ENCODE peak calls at places on chromosome 6, in ten cellular contexts. W is WERI-Rb-1, P is cardiac fibroblast, G is coronary artery, T is kidney epithelial cell, I is body of pancreas, Q is heart left ventricle, N is colonic mucosa, S is ovary, F is fibroblast of the aortic adventitia. Z is an unnamed sample.

GRCh38 chr6:93586316-93586715 is 167.0 kb upstream of the EPHA7 start:
- DNase-seq in I (no peak), Q (no peak), T (peak), S (no peak), P (no peak), W (no peak), N (no peak), F (no peak), G (no peak), Z (no peak)

GRCh38 chr6:116047173-116047933 is 13.3 kb downstream of the FRK start:
- DNase-seq in Q (no peak), G (no peak), F (no peak), P (peak), S (no peak), I (peak), W (no peak), T (no peak), N (no peak), Z (no peak)

GRCh38 chr6:159934181-159934580 is 34.7 kb upstream of the IGF2R start:
- DNase-seq in W (no peak), G (no peak), S (no peak), Q (no peak), N (no peak), F (no peak), T (no peak), P (peak), I (no peak), Z (no peak)

GRCh38 chr6:157240059-157240959 is 83.0 kb downstream of the TMEM242 start:
- DNase-seq in I (peak), Q (no peak), S (peak), P (peak), T (no peak), F (peak), G (peak), W (peak), N (peak), Z (no peak)

GRCh38 chr6:168956141-168956838 is 297.4 kb downstream of the THBS2 start:
- DNase-seq in N (no peak), Q (no peak), P (peak), I (no peak), W (no peak), S (no peak), T (no peak), G (no peak), F (no peak), Z (no peak)

GRCh38 chr6:138004423-138005287 is 102.6 kb downstream of the PERP start:
- DNase-seq in S (no peak), T (no peak), W (peak), I (no peak), F (peak), P (peak), N (peak), Q (no peak), G (no peak), Z (no peak)

GRCh38 chr6:22411408-22412105 is 114.7 kb upstream of the PRL start:
- DNase-seq in F (peak), S (no peak), G (no peak), P (peak), W (no peak), N (no peak), Q (no peak), I (no peak), T (no peak), Z (no peak)

GRCh38 chr6:108578595-108579038 is 17.9 kb downstream of the FOXO3 start:
- DNase-seq in N (no peak), T (no peak), F (peak), G (no peak), I (no peak), Q (no peak), W (no peak), P (peak), S (no peak), Z (no peak)

GRCh38 chr6:117237561-117237960 is 27.8 kb upstream of the VGLL2 start:
- DNase-seq in F (no peak), S (no peak), G (no peak), I (no peak), N (no peak), W (no peak), P (peak), T (no peak), Q (no peak), Z (no peak)

GRCh38 chr6:112251170-112251945 is 3.0 kb downstream of the LAMA4 start:
- DNase-seq in P (peak), Q (peak), T (peak), F (peak), G (no peak), N (no peak), I (peak), W (no peak), S (peak), Z (peak)

GRCh38 chr6:22368794-22369193 is 72.0 kb upstream of the PRL start:
- DNase-seq in F (peak), I (no peak), T (no peak), N (no peak), S (no peak), P (no peak), Q (no peak), G (no peak), W (no peak), Z (no peak)

GRCh38 chr6:92559002-92559401 is 860.4 kb downstream of the EPHA7 start:
- DNase-seq in W (no peak), P (no peak), F (no peak), T (no peak), N (no peak), I (no peak), S (no peak), G (no peak), Q (no peak), Z (peak)

GRCh38 chr6:97626586-97627441 is 343.8 kb upstream of the MMS22L start:
- DNase-seq in N (no peak), I (no peak), F (peak), T (no peak), G (no peak), Q (no peak), W (peak), P (peak), S (no peak), Z (peak)

GRCh38 chr6:94389218-94389617 is 969.9 kb upstream of the EPHA7 start:
- DNase-seq in G (no peak), S (no peak), W (no peak), N (no peak), I (no peak), Q (no peak), T (no peak), F (no peak), P (no peak), Z (peak)

GRCh38 chr6:161446934-161447333 is 173.1 kb upstream of the AGPAT4 start:
- DNase-seq in S (no peak), G (no peak), I (no peak), F (no peak), T (no peak), P (no peak), W (no peak), Q (no peak), N (no peak), Z (no peak)

GRCh38 chr6:70901324-70901723 is 55.5 kb downstream of the B3GAT2 start:
- DNase-seq in I (no peak), F (no peak), W (no peak), S (no peak), N (no peak), T (no peak), G (no peak), Q (no peak), P (peak), Z (no peak)

GRCh38 chr6:152034631-152035030 is 227.1 kb downstream of the ESR1 start:
- DNase-seq in P (no peak), S (no peak), I (no peak), Q (no peak), N (no peak), G (no peak), T (no peak), W (no peak), F (no peak), Z (no peak)

GRCh38 chr6:33770116-33770832 is 18.7 kb downstream of the LEMD2 start:
- DNase-seq in S (peak), G (no peak), F (no peak), Q (no peak), P (no peak), W (no peak), T (no peak), I (no peak), N (no peak), Z (no peak)

GRCh38 chr6:38507173-38507572 is 132.6 kb downstream of the BTBD9 start:
- DNase-seq in F (no peak), G (no peak), T (no peak), Q (no peak), W (no peak), P (no peak), N (no peak), S (no peak), I (no peak), Z (no peak)

GRCh38 chr6:79574636-79575035 is 37.4 kb upstream of the LCA5 start:
- DNase-seq in G (no peak), F (peak), T (peak), N (no peak), Q (no peak), I (no peak), S (no peak), W (no peak), P (peak), Z (peak)

DNA sequence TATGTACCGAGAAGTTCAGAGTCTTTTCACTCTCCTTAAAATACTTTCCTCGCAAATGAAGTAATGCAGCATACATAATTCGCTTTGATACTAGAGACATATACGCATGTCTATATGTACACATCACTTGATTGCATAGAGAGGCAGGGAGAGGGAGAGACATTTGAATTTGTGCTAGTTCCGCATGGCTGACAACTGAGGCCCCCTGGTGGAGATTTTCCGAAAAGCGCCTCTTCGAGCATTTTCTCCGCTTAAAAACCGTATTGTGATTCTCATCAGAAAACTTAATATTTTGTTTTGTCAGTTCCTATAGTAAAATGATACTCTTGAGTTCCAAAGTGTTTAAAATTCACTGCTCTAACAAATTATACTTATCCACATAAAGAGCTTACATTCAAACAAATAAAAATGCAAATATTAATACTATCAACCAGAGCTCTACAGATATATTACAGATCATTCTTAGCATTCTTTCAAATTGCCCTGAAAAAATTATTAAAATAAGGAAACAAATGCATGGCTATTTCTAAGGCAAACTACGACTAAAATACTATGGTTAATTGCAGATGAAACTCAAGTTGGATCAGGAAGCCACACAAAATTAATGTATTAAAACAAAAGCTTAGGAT is 636 bp downstream of the MYLK4 start:
- DNase-seq in N (peak), P (peak), W (peak), F (peak), S (no peak), T (no peak), Q (peak), G (no peak), I (peak), Z (no peak)
- H3K4me3 ChIP-seq in N (no peak), P (peak), W (no peak), F (no peak), S (no peak), T (no peak), Q (peak), G (peak), I (no peak), Z (no peak)

GRCh38 chr6:135183532-135184440 is 2.7 kb downstream of the MYB start:
- DNase-seq in Q (no peak), G (no peak), N (peak), S (no peak), F (peak), P (peak), W (peak), I (peak), T (no peak), Z (no peak)

GRCh38 chr6:135187372-135187771 is 6.3 kb downstream of the MYB start:
- DNase-seq in I (no peak), T (no peak), N (no peak), S (no peak), W (no peak), P (no peak), F (no peak), Q (no peak), G (no peak), Z (no peak)

GRCh38 chr6:135185483-135185882 is 4.4 kb downstream of the MYB start:
- DNase-seq in G (no peak), T (no peak), I (no peak), F (no peak), W (no peak), P (no peak), S (no peak), N (no peak), Q (no peak), Z (no peak)

GRCh38 chr6:135188718-135189117 is 7.6 kb downstream of the MYB start:
- DNase-seq in G (no peak), W (no peak), S (no peak), T (no peak), F (no peak), I (no peak), N (no peak), P (no peak), Q (no peak), Z (no peak)

GRCh38 chr6:135186255-135186654 is 5.1 kb downstream of the MYB start:
- DNase-seq in G (no peak), Q (no peak), P (no peak), I (no peak), T (no peak), S (no peak), W (no peak), F (no peak), N (no peak), Z (no peak)
- TF ChIP-seq CTCF in G (no peak), Q (no peak), P (no peak), I (no peak), T (no peak), S (no peak), W (no peak), F (no peak), N (no peak), Z (no peak)

GRCh38 chr6:167350731-167351655 is 26.1 kb downstream of the TTLL2 start:
- DNase-seq in I (peak), G (no peak), Q (peak), F (peak), N (peak), W (peak), P (peak), S (peak), T (peak), Z (no peak)

GRCh38 chr6:167349816-167350215 is 24.9 kb downstream of the TTLL2 start:
- DNase-seq in F (no peak), Q (no peak), P (no peak), I (no peak), N (no peak), T (no peak), W (no peak), S (no peak), G (no peak), Z (no peak)

GRCh38 chr6:167351656-167352354 is 26.9 kb downstream of the TTLL2 start:
- DNase-seq in P (no peak), F (no peak), I (no peak), T (no peak), N (no peak), Q (no peak), G (no peak), W (no peak), S (no peak), Z (no peak)

GRCh38 chr6:167345960-167346359 is 21.1 kb downstream of the TTLL2 start:
- DNase-seq in P (no peak), S (no peak), T (no peak), W (no peak), I (no peak), G (no peak), Q (no peak), F (no peak), N (no peak), Z (no peak)

GRCh38 chr6:167350322-167350721 is 25.4 kb downstream of the TTLL2 start:
- DNase-seq in Q (peak), G (no peak), S (no peak), T (no peak), I (no peak), F (no peak), N (peak), W (no peak), P (no peak), Z (no peak)
- H3K4me3 ChIP-seq in Q (peak), G (peak), S (peak), T (no peak), I (no peak), F (no peak), N (peak), W (no peak), P (no peak), Z (no peak)

DNA sequence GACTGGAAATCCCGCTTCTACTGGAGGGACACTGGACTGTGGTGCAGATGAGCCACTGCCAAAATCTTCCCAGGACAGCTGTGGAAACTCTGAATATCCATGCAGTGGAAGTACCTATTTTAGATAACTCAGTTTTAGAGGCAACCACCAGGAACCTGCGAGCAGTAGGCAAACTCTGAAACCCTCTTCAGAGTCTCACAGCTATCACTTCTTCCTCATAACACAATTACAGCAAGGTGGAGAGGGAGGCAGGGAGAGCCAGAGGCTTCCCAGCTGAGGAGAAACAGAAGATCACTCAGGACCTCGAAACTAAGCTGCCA is 322.7 kb upstream of the NT5E start:
- DNase-seq in G (no peak), P (no peak), W (no peak), I (no peak), F (no peak), N (no peak), Q (no peak), T (no peak), S (no peak), Z (no peak)
- TF ChIP-seq CTCF in G (no peak), P (no peak), W (no peak), I (no peak), F (no peak), N (no peak), Q (no peak), T (no peak), S (no peak), Z (no peak)

DNA sequence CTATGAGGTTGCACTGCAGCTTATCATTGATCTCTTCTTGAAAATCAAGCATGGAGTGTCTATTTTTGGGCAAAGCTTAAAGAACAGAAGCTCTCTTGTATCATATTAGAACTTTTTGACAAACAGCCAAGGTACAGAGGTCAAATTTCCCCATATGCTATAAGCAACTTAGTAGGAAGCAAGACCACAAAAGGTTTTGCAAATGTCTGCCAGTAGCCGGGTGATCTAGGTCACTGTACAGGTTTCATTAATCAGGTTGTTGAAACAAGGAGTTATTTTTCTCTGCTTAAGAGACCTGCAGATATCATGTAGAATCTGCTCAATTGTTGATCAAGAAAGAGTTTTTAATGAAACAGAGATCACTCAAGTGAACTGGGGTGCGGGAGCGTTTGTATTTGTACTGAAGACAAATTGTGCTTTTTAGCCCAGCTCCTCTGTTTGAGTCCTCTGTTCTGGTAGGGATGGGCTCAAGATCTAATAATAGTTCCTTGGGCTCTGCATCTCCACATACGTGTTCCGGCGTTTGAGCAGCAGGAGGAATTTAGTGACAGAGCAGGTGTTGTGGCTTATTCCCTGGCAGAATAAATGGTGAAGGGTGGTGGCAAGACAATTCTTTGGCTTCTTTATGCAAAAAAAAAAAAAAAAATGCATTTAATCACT is 4.3 kb downstream of the CITED2 start:
- DNase-seq in S (no peak), Q (no peak), T (no peak), W (no peak), F (peak), N (no peak), G (no peak), P (peak), I (peak), Z (no peak)
- H3K4me3 ChIP-seq in S (peak), Q (peak), T (no peak), W (no peak), F (no peak), N (no peak), G (peak), P (no peak), I (no peak), Z (no peak)

DNA sequence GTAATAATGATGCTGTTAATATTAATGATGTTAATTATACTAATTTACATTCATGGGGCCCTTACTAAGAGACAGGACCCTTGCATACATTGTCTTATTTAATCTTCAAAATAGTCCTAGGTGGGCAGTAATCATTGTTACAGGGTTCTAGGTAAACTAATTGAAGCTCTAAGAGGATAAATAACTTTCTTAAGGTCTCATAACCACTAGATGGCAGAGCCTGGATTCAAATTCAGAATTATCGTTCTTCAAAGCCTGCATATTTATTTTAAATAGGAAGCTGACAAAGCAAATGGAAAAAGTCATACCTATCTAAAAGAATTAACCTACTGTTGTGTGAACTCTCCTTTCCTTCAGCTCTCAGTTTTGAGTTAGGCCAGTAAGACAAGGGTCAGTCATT is 23.5 kb downstream of the PTCHD4 start:
- DNase-seq in N (no peak), Q (no peak), S (no peak), F (peak), T (no peak), P (peak), W (no peak), I (no peak), G (no peak), Z (no peak)
- TF ChIP-seq CTCF in N (no peak), Q (peak), S (no peak), F (peak), T (peak), P (peak), W (peak), I (no peak), G (no peak), Z (peak)

DNA sequence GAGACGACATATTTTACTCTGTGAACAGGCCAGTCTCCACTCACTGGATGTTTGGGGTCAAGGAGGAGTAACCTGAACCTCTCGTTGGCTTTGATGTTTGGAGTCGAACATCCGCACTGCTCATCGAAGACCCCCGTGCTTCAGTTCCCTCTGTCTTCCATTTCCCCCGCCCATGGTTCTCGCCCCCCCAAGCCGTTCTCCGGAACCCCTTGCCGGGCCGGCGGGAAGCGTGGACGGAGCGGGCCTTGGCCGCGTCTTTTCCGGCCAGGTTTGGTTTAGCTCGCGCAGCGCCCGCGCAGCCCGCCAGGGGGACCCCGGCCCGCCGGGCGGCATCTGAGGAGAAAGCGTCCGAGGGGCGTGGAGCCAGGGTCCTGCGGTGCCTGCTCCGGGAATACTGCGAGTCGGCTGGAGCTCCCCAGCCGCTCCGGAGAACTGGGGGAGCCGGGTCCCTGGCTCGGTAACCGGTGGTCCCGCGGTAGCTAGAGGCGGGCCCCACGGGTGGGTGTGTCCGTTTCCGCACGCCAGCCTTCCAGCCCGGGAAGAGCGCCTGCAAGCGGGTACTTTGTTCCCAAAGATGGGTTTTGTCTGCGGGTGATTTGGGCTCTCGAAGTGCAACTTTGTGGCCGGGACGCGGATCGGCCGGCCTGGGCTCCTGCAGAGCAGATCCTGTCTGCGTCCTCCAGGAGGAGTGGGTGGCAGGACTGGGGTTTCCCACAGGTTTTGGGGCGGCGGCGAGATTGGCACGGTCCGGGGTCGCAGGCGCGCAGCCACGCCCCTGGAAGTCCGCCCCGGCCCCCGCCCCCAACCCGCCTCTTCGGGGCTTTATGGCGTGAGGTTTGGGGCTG is 429 bp upstream of the TMEM200A start:
- DNase-seq in S (peak), T (no peak), P (peak), Q (peak), W (peak), G (peak), I (peak), N (peak), F (peak), Z (no peak)
- H3K4me3 ChIP-seq in S (peak), T (peak), P (peak), Q (peak), W (peak), G (peak), I (peak), N (peak), F (peak), Z (peak)

Z was measured in retinal pigment epithelial cell.